ENCODE peak calls at places on chromosomes 4 and X, in ten cellular contexts. One of them, this sample, is unnamed.

GRCh38 chrX:40468033-40468979 is 112.5 kb upstream of the ATP6AP2 start:
- DNase-seq in glomerular endothelial cell: no peak
- DNase-seq in cardiac fibroblast: peak; percentile 43
- DNase-seq in tibial artery: peak; percentile 61
- DNase-seq in cardiac muscle cell: peak; percentile 85
- DNase-seq in stimulated activated CD8-positive, alpha-beta memory T cell treated with anti-CD3 and anti-CD28 coated beads, Interleukin-15, amount 100 ng/mL, for 1 hour: no peak
- DNase-seq in breast epithelium: no peak
- DNase-seq in H4: peak; percentile 69
- DNase-seq in ELF-1: peak; percentile 89
- DNase-seq in epithelial cell of esophagus: peak; percentile 42
- DNase-seq in this sample: no peak

GRCh38 chrX:110317079-110317819 is 636 bp downstream of the AMMECR1 start:
- DNase-seq in epithelial cell of esophagus: peak; percentile 1
- DNase-seq in breast epithelium: peak; percentile 42
- DNase-seq in glomerular endothelial cell: no peak
- DNase-seq in stimulated activated CD8-positive, alpha-beta memory T cell treated with anti-CD3 and anti-CD28 coated beads, Interleukin-15, amount 100 ng/mL, for 1 hour: no peak
- DNase-seq in tibial artery: peak; percentile 51
- DNase-seq in cardiac fibroblast: peak; percentile 6
- DNase-seq in cardiac muscle cell: peak; percentile 51
- DNase-seq in H4: no peak
- DNase-seq in ELF-1: peak; percentile 50
- DNase-seq in this sample: peak; percentile 53

GRCh38 chrX:56026816-56027215 is 205.3 kb upstream of the KLF8 start:
- DNase-seq in stimulated activated CD8-positive, alpha-beta memory T cell treated with anti-CD3 and anti-CD28 coated beads, Interleukin-15, amount 100 ng/mL, for 1 hour: no peak
- DNase-seq in cardiac muscle cell: no peak
- DNase-seq in epithelial cell of esophagus: no peak
- DNase-seq in tibial artery: no peak
- DNase-seq in breast epithelium: no peak
- DNase-seq in cardiac fibroblast: no peak
- DNase-seq in ELF-1: no peak
- DNase-seq in glomerular endothelial cell: no peak
- DNase-seq in H4: no peak
- DNase-seq in this sample: no peak

GRCh38 chr4:78922207-78922606 is 17.0 kb downstream of the PAQR3 start:
- DNase-seq in cardiac fibroblast: peak; percentile 73
- DNase-seq in cardiac muscle cell: no peak
- DNase-seq in glomerular endothelial cell: no peak
- DNase-seq in stimulated activated CD8-positive, alpha-beta memory T cell treated with anti-CD3 and anti-CD28 coated beads, Interleukin-15, amount 100 ng/mL, for 1 hour: no peak
- DNase-seq in epithelial cell of esophagus: peak; percentile 27
- DNase-seq in ELF-1: peak; percentile 19
- DNase-seq in breast epithelium: no peak
- DNase-seq in H4: peak; percentile 8
- DNase-seq in tibial artery: no peak
- DNase-seq in this sample: no peak

GRCh38 chr4:8553216-8553615 is 27.0 kb upstream of the GPR78 start:
- DNase-seq in breast epithelium: no peak
- DNase-seq in ELF-1: no peak
- DNase-seq in glomerular endothelial cell: no peak
- DNase-seq in epithelial cell of esophagus: no peak
- DNase-seq in H4: no peak
- DNase-seq in tibial artery: peak; percentile 29
- DNase-seq in stimulated activated CD8-positive, alpha-beta memory T cell treated with anti-CD3 and anti-CD28 coated beads, Interleukin-15, amount 100 ng/mL, for 1 hour: no peak
- DNase-seq in cardiac fibroblast: no peak
- DNase-seq in cardiac muscle cell: no peak
- DNase-seq in this sample: no peak

GRCh38 chrX:9340619-9341304 is 124.1 kb upstream of the TBL1X start:
- DNase-seq in stimulated activated CD8-positive, alpha-beta memory T cell treated with anti-CD3 and anti-CD28 coated beads, Interleukin-15, amount 100 ng/mL, for 1 hour: no peak
- DNase-seq in epithelial cell of esophagus: no peak
- DNase-seq in glomerular endothelial cell: no peak
- DNase-seq in cardiac fibroblast: peak; percentile 65
- DNase-seq in ELF-1: peak; percentile 67
- DNase-seq in H4: peak; percentile 28
- DNase-seq in breast epithelium: no peak
- DNase-seq in cardiac muscle cell: no peak
- DNase-seq in tibial artery: peak; percentile 70
- DNase-seq in this sample: no peak

GRCh38 chr4:185781555-185782215 is 30.3 kb downstream of the SORBS2 start:
- DNase-seq in tibial artery: no peak
- DNase-seq in cardiac fibroblast: no peak
- DNase-seq in H4: no peak
- DNase-seq in glomerular endothelial cell: no peak
- DNase-seq in epithelial cell of esophagus: no peak
- DNase-seq in cardiac muscle cell: no peak
- DNase-seq in breast epithelium: no peak
- DNase-seq in ELF-1: no peak
- DNase-seq in stimulated activated CD8-positive, alpha-beta memory T cell treated with anti-CD3 and anti-CD28 coated beads, Interleukin-15, amount 100 ng/mL, for 1 hour: no peak
- DNase-seq in this sample: no peak

GRCh38 chr4:30847157-30847556 is 127.0 kb downstream of the PCDH7 start:
- DNase-seq in stimulated activated CD8-positive, alpha-beta memory T cell treated with anti-CD3 and anti-CD28 coated beads, Interleukin-15, amount 100 ng/mL, for 1 hour: no peak
- DNase-seq in glomerular endothelial cell: no peak
- DNase-seq in tibial artery: no peak
- DNase-seq in cardiac fibroblast: no peak
- DNase-seq in ELF-1: no peak
- DNase-seq in cardiac muscle cell: no peak
- DNase-seq in epithelial cell of esophagus: no peak
- DNase-seq in breast epithelium: no peak
- DNase-seq in H4: peak; percentile 47
- DNase-seq in this sample: no peak

GRCh38 chr4:20266215-20267082 is 14.7 kb downstream of the SLIT2 start:
- DNase-seq in ELF-1: no peak
- DNase-seq in cardiac muscle cell: no peak
- DNase-seq in epithelial cell of esophagus: peak; percentile 64
- DNase-seq in glomerular endothelial cell: no peak
- DNase-seq in stimulated activated CD8-positive, alpha-beta memory T cell treated with anti-CD3 and anti-CD28 coated beads, Interleukin-15, amount 100 ng/mL, for 1 hour: no peak
- DNase-seq in tibial artery: no peak
- DNase-seq in H4: no peak
- DNase-seq in cardiac fibroblast: no peak
- DNase-seq in breast epithelium: no peak
- DNase-seq in this sample: no peak

GRCh38 chr4:54687887-54688841 is 30.4 kb downstream of the KIT start:
- DNase-seq in cardiac fibroblast: peak; percentile 49
- DNase-seq in epithelial cell of esophagus: no peak
- DNase-seq in H4: no peak
- DNase-seq in ELF-1: no peak
- DNase-seq in glomerular endothelial cell: no peak
- DNase-seq in tibial artery: no peak
- DNase-seq in breast epithelium: no peak
- DNase-seq in cardiac muscle cell: no peak
- DNase-seq in stimulated activated CD8-positive, alpha-beta memory T cell treated with anti-CD3 and anti-CD28 coated beads, Interleukin-15, amount 100 ng/mL, for 1 hour: no peak
- DNase-seq in this sample: no peak

GRCh38 chr4:99404595-99405287 is 30.4 kb downstream of the ADH7 start:
- DNase-seq in glomerular endothelial cell: no peak
- DNase-seq in epithelial cell of esophagus: peak; percentile 84
- DNase-seq in breast epithelium: no peak
- DNase-seq in stimulated activated CD8-positive, alpha-beta memory T cell treated with anti-CD3 and anti-CD28 coated beads, Interleukin-15, amount 100 ng/mL, for 1 hour: no peak
- DNase-seq in H4: peak; percentile 70
- DNase-seq in cardiac muscle cell: no peak
- DNase-seq in tibial artery: no peak
- DNase-seq in ELF-1: no peak
- DNase-seq in cardiac fibroblast: peak; percentile 95
- DNase-seq in this sample: no peak

GRCh38 chrX:104195489-104196084 is 29.3 kb downstream of the FAM199X start:
- DNase-seq in breast epithelium: no peak
- DNase-seq in H4: peak; percentile 2
- DNase-seq in cardiac fibroblast: peak; percentile 39
- DNase-seq in glomerular endothelial cell: no peak
- DNase-seq in stimulated activated CD8-positive, alpha-beta memory T cell treated with anti-CD3 and anti-CD28 coated beads, Interleukin-15, amount 100 ng/mL, for 1 hour: no peak
- DNase-seq in cardiac muscle cell: peak; percentile 56
- DNase-seq in epithelial cell of esophagus: peak; percentile 34
- DNase-seq in tibial artery: no peak
- DNase-seq in ELF-1: peak; percentile 4
- DNase-seq in this sample: no peak

GRCh38 chr4:158824425-158825274 is 55.8 kb downstream of the FNIP2 start:
- DNase-seq in ELF-1: peak; percentile 40
- DNase-seq in cardiac muscle cell: peak; percentile 37
- DNase-seq in cardiac fibroblast: peak; percentile 42
- DNase-seq in tibial artery: no peak
- DNase-seq in H4: no peak
- DNase-seq in breast epithelium: no peak
- DNase-seq in epithelial cell of esophagus: peak; percentile 52
- DNase-seq in stimulated activated CD8-positive, alpha-beta memory T cell treated with anti-CD3 and anti-CD28 coated beads, Interleukin-15, amount 100 ng/mL, for 1 hour: no peak
- DNase-seq in glomerular endothelial cell: no peak
- DNase-seq in this sample: no peak

GRCh38 chr4:18020671-18021469 is 685 bp downstream of the LCORL start:
- DNase-seq in H4: peak; percentile 90
- DNase-seq in tibial artery: peak; percentile 81
- DNase-seq in cardiac fibroblast: peak; percentile 85
- DNase-seq in glomerular endothelial cell: no peak
- DNase-seq in breast epithelium: peak; percentile 53
- DNase-seq in ELF-1: peak; percentile 75
- DNase-seq in cardiac muscle cell: peak; percentile 80
- DNase-seq in stimulated activated CD8-positive, alpha-beta memory T cell treated with anti-CD3 and anti-CD28 coated beads, Interleukin-15, amount 100 ng/mL, for 1 hour: no peak
- DNase-seq in epithelial cell of esophagus: peak; percentile 67
- DNase-seq in this sample: peak; percentile 31

GRCh38 chrX:19593684-19594083 is 78.4 kb upstream of the MAP3K15 start:
- DNase-seq in cardiac fibroblast: peak; percentile 63
- DNase-seq in tibial artery: no peak
- DNase-seq in H4: peak; percentile 22
- DNase-seq in epithelial cell of esophagus: peak; percentile 53
- DNase-seq in breast epithelium: no peak
- DNase-seq in stimulated activated CD8-positive, alpha-beta memory T cell treated with anti-CD3 and anti-CD28 coated beads, Interleukin-15, amount 100 ng/mL, for 1 hour: no peak
- DNase-seq in ELF-1: no peak
- DNase-seq in glomerular endothelial cell: no peak
- DNase-seq in cardiac muscle cell: peak; percentile 30
- DNase-seq in this sample: no peak

GRCh38 chr4:102469806-102470205 is 31.4 kb upstream of the NFKB1 start:
- DNase-seq in tibial artery: no peak
- DNase-seq in glomerular endothelial cell: no peak
- DNase-seq in cardiac fibroblast: no peak
- DNase-seq in cardiac muscle cell: no peak
- DNase-seq in ELF-1: no peak
- DNase-seq in breast epithelium: no peak
- DNase-seq in H4: no peak
- DNase-seq in epithelial cell of esophagus: no peak
- DNase-seq in stimulated activated CD8-positive, alpha-beta memory T cell treated with anti-CD3 and anti-CD28 coated beads, Interleukin-15, amount 100 ng/mL, for 1 hour: no peak
- DNase-seq in this sample: no peak

GRCh38 chrX:9707306-9708015 is 58.2 kb downstream of the GPR143 start:
- DNase-seq in stimulated activated CD8-positive, alpha-beta memory T cell treated with anti-CD3 and anti-CD28 coated beads, Interleukin-15, amount 100 ng/mL, for 1 hour: no peak
- DNase-seq in tibial artery: no peak
- DNase-seq in epithelial cell of esophagus: no peak
- DNase-seq in cardiac fibroblast: no peak
- DNase-seq in H4: no peak
- DNase-seq in ELF-1: no peak
- DNase-seq in breast epithelium: no peak
- DNase-seq in cardiac muscle cell: no peak
- DNase-seq in glomerular endothelial cell: no peak
- DNase-seq in this sample: no peak

GRCh38 chrX:43756076-43756475 is 100.0 kb downstream of the MAOA start:
- DNase-seq in cardiac fibroblast: no peak
- DNase-seq in glomerular endothelial cell: no peak
- DNase-seq in stimulated activated CD8-positive, alpha-beta memory T cell treated with anti-CD3 and anti-CD28 coated beads, Interleukin-15, amount 100 ng/mL, for 1 hour: no peak
- DNase-seq in H4: no peak
- DNase-seq in breast epithelium: no peak
- DNase-seq in epithelial cell of esophagus: no peak
- DNase-seq in tibial artery: no peak
- DNase-seq in cardiac muscle cell: no peak
- DNase-seq in ELF-1: no peak
- DNase-seq in this sample: no peak

GRCh38 chr4:128284317-128284716 is 3.3 kb downstream of the PGRMC2 start:
- DNase-seq in cardiac muscle cell: no peak
- DNase-seq in H4: no peak
- DNase-seq in breast epithelium: no peak
- DNase-seq in tibial artery: no peak
- DNase-seq in cardiac fibroblast: no peak
- DNase-seq in stimulated activated CD8-positive, alpha-beta memory T cell treated with anti-CD3 and anti-CD28 coated beads, Interleukin-15, amount 100 ng/mL, for 1 hour: no peak
- DNase-seq in ELF-1: no peak
- DNase-seq in glomerular endothelial cell: no peak
- DNase-seq in epithelial cell of esophagus: no peak
- DNase-seq in this sample: no peak

GRCh38 chr4:99062120-99062519 is 26.5 kb downstream of the ADH5 start:
- DNase-seq in breast epithelium: no peak
- DNase-seq in cardiac muscle cell: peak; percentile 73
- DNase-seq in glomerular endothelial cell: no peak
- DNase-seq in stimulated activated CD8-positive, alpha-beta memory T cell treated with anti-CD3 and anti-CD28 coated beads, Interleukin-15, amount 100 ng/mL, for 1 hour: no peak
- DNase-seq in H4: no peak
- DNase-seq in cardiac fibroblast: no peak
- DNase-seq in epithelial cell of esophagus: no peak
- DNase-seq in tibial artery: no peak
- DNase-seq in ELF-1: no peak
- DNase-seq in this sample: no peak

GRCh38 chr4:174503079-174503724 is 19.1 kb downstream of the HPGD start:
- DNase-seq in cardiac fibroblast: peak; percentile 25
- DNase-seq in breast epithelium: no peak
- DNase-seq in H4: no peak
- DNase-seq in glomerular endothelial cell: no peak
- DNase-seq in stimulated activated CD8-positive, alpha-beta memory T cell treated with anti-CD3 and anti-CD28 coated beads, Interleukin-15, amount 100 ng/mL, for 1 hour: no peak
- DNase-seq in ELF-1: no peak
- DNase-seq in cardiac muscle cell: no peak
- DNase-seq in tibial artery: no peak
- DNase-seq in epithelial cell of esophagus: peak; percentile 74
- DNase-seq in this sample: no peak

GRCh38 chr4:101944649-101945048 is 154.1 kb downstream of the BANK1 start:
- DNase-seq in cardiac fibroblast: peak; percentile 16
- DNase-seq in breast epithelium: no peak
- DNase-seq in glomerular endothelial cell: no peak
- DNase-seq in stimulated activated CD8-positive, alpha-beta memory T cell treated with anti-CD3 and anti-CD28 coated beads, Interleukin-15, amount 100 ng/mL, for 1 hour: no peak
- DNase-seq in H4: no peak
- DNase-seq in ELF-1: no peak
- DNase-seq in epithelial cell of esophagus: peak; percentile 55
- DNase-seq in tibial artery: no peak
- DNase-seq in cardiac muscle cell: no peak
- DNase-seq in this sample: no peak

GRCh38 chr4:178063568-178063967 is 621.3 kb upstream of the AGA start:
- DNase-seq in cardiac muscle cell: no peak
- DNase-seq in breast epithelium: no peak
- DNase-seq in stimulated activated CD8-positive, alpha-beta memory T cell treated with anti-CD3 and anti-CD28 coated beads, Interleukin-15, amount 100 ng/mL, for 1 hour: no peak
- DNase-seq in H4: no peak
- DNase-seq in ELF-1: no peak
- DNase-seq in cardiac fibroblast: no peak
- DNase-seq in tibial artery: no peak
- DNase-seq in epithelial cell of esophagus: no peak
- DNase-seq in glomerular endothelial cell: no peak
- DNase-seq in this sample: no peak

GRCh38 chr4:25020240-25020639 is 10.5 kb downstream of the LGI2 start:
- DNase-seq in cardiac muscle cell: no peak
- DNase-seq in ELF-1: no peak
- DNase-seq in epithelial cell of esophagus: peak; percentile 90
- DNase-seq in breast epithelium: no peak
- DNase-seq in H4: peak; percentile 25
- DNase-seq in cardiac fibroblast: peak; percentile 76
- DNase-seq in stimulated activated CD8-positive, alpha-beta memory T cell treated with anti-CD3 and anti-CD28 coated beads, Interleukin-15, amount 100 ng/mL, for 1 hour: no peak
- DNase-seq in glomerular endothelial cell: no peak
- DNase-seq in tibial artery: no peak
- DNase-seq in this sample: no peak

GRCh38 chr4:54726907-54727306 is 69.2 kb downstream of the KIT start:
- DNase-seq in cardiac fibroblast: no peak
- DNase-seq in H4: no peak
- DNase-seq in epithelial cell of esophagus: peak; percentile 18
- DNase-seq in cardiac muscle cell: no peak
- DNase-seq in tibial artery: no peak
- DNase-seq in ELF-1: no peak
- DNase-seq in breast epithelium: no peak
- DNase-seq in glomerular endothelial cell: no peak
- DNase-seq in stimulated activated CD8-positive, alpha-beta memory T cell treated with anti-CD3 and anti-CD28 coated beads, Interleukin-15, amount 100 ng/mL, for 1 hour: no peak
- DNase-seq in this sample: no peak

GRCh38 chr4:146343199-146343598 is 128.9 kb downstream of the REELD1 start:
- DNase-seq in cardiac fibroblast: no peak
- DNase-seq in glomerular endothelial cell: no peak
- DNase-seq in breast epithelium: no peak
- DNase-seq in ELF-1: no peak
- DNase-seq in tibial artery: no peak
- DNase-seq in cardiac muscle cell: no peak
- DNase-seq in epithelial cell of esophagus: no peak
- DNase-seq in stimulated activated CD8-positive, alpha-beta memory T cell treated with anti-CD3 and anti-CD28 coated beads, Interleukin-15, amount 100 ng/mL, for 1 hour: no peak
- DNase-seq in H4: no peak
- DNase-seq in this sample: no peak

GRCh38 chrX:130738638-130739195 is 164.3 kb downstream of the ENOX2 start:
- DNase-seq in tibial artery: no peak
- DNase-seq in stimulated activated CD8-positive, alpha-beta memory T cell treated with anti-CD3 and anti-CD28 coated beads, Interleukin-15, amount 100 ng/mL, for 1 hour: no peak
- DNase-seq in breast epithelium: no peak
- DNase-seq in cardiac muscle cell: no peak
- DNase-seq in glomerular endothelial cell: no peak
- DNase-seq in epithelial cell of esophagus: no peak
- DNase-seq in ELF-1: peak; percentile 17
- DNase-seq in cardiac fibroblast: no peak
- DNase-seq in H4: no peak
- DNase-seq in this sample: no peak

GRCh38 chrX:103533428-103534216 is 14.3 kb upstream of the RAB40A start:
- DNase-seq in epithelial cell of esophagus: peak; percentile 63
- DNase-seq in H4: peak; percentile 23
- DNase-seq in tibial artery: peak; percentile 85
- DNase-seq in breast epithelium: peak; percentile 76
- DNase-seq in ELF-1: peak; percentile 89
- DNase-seq in cardiac muscle cell: peak; percentile 81
- DNase-seq in cardiac fibroblast: peak; percentile 81
- DNase-seq in glomerular endothelial cell: peak; percentile 48
- DNase-seq in stimulated activated CD8-positive, alpha-beta memory T cell treated with anti-CD3 and anti-CD28 coated beads, Interleukin-15, amount 100 ng/mL, for 1 hour: peak; percentile 45
- DNase-seq in this sample: peak; percentile 80